ENCODE peak calls at places on chromosomes 7 and 10, in eight cellular contexts. J is GM12892; V is ACHN; T is kidney tubule cell; S is effector memory CD4-positive, alpha-beta T cell; M is AG09319; W is heart right ventricle; P is stimulated activated CD4-positive, alpha-beta T cell treated with anti-CD3 and anti-CD28 coated beads, Interleukin-4, amount 100 ng/mL, for 48 hours. B is an unnamed sample.
A peak's percentile ranks its signal among the peaks of the same experiment; 100 is the strongest.

GRCh38 chr7:102193806-102194205 is 92.9 kb upstream of the SH2B2 start:
- DNase-seq in W (no peak), S (no peak), T (no peak), M (no peak), P (no peak), J (no peak), V (no peak), B (no peak)

GRCh38 chr7:25565949-25566348 is 337.7 kb upstream of the NPVF start:
- DNase-seq in S (peak; percentile 15), W (peak; percentile 33), V (peak; percentile 75), J (peak; percentile 5), M (peak; percentile 57), P (peak; percentile 32), T (peak; percentile 67), B (peak; percentile 63)

GRCh38 chr7:156386097-156386496 is 254.5 kb upstream of the RNF32 start:
- DNase-seq in V (peak; percentile 33), T (no peak), S (no peak), M (no peak), W (no peak), P (no peak), J (no peak), B (no peak)

GRCh38 chr10:131199646-131200045 is 111.9 kb downstream of the TCERG1L start:
- DNase-seq in T (no peak), V (no peak), P (no peak), S (no peak), J (no peak), M (no peak), W (no peak), B (no peak)

GRCh38 chr7:98831641-98832221 is 38.1 kb downstream of the TMEM130 start:
- DNase-seq in V (peak; percentile 42), W (peak; percentile 17), P (peak; percentile 30), S (no peak), M (no peak), T (peak; percentile 43), J (no peak), B (no peak)

GRCh38 chr7:1189986-1190772 is 30.2 kb upstream of the ZFAND2A start:
- DNase-seq in V (no peak), J (no peak), W (no peak), P (no peak), S (no peak), T (no peak), M (no peak), B (no peak)

GRCh38 chr7:8105449-8106095 is 137.0 kb downstream of the GLCCI1 start:
- DNase-seq in J (no peak), W (no peak), S (no peak), M (no peak), V (no peak), T (no peak), P (no peak), B (no peak)

GRCh38 chr7:150631866-150632864 is at the start of gene GIMAP6:
- DNase-seq in T (no peak), S (peak; percentile 14), P (peak; percentile 28), M (no peak), V (no peak), W (peak; percentile 18), J (no peak), B (peak; percentile 75)

GRCh38 chr7:70389752-70390151 is 742.2 kb upstream of the GALNT17 start:
- DNase-seq in P (no peak), M (no peak), S (no peak), T (no peak), W (no peak), V (no peak), J (no peak), B (no peak)